ENCODE peak calls at places on chromosomes 16 and 17, in ten cellular contexts. X, D, O, L, H, K, N, Y, V and M are unnamed samples.

GRCh38 chr16:73094371-73094770 is 46.4 kb upstream of the ZFHX3 start:
- DNase-seq in X (no peak), D (no peak), O (no peak), L (no peak), H (no peak), K (no peak), N (no peak), Y (no peak), V (no peak), M (no peak)

GRCh38 chr16:52004343-52004742 is 542.6 kb downstream of the TOX3 start:
- DNase-seq in X (no peak), D (no peak), O (no peak), L (no peak), H (no peak), K (no peak), N (no peak), Y (no peak), V (no peak), M (no peak)

GRCh38 chr17:33442320-33442719 is 149.2 kb upstream of the ASIC2 start:
- DNase-seq in X (no peak), D (no peak), O (no peak), L (no peak), H (no peak), K (no peak), N (no peak), Y (no peak), V (no peak), M (no peak)

GRCh38 chr16:75471723-75472634 is 7.5 kb upstream of the TMEM170A start:
- DNase-seq in X (peak; percentile 12), D (no peak), O (peak; percentile 88), L (peak; percentile 53), H (no peak), K (no peak), N (peak; percentile 10), Y (no peak), V (peak; percentile 64), M (no peak)

GRCh38 chr17:63151981-63152523 is 186.0 kb downstream of the TANC2 start:
- DNase-seq in X (no peak), D (no peak), O (no peak), L (no peak), H (no peak), K (no peak), N (no peak), Y (no peak), V (peak; percentile 32), M (no peak)

GRCh38 chr16:23694707-23695373 is 16.2 kb downstream of the PLK1 start:
- DNase-seq in X (no peak), D (no peak), O (no peak), L (no peak), H (no peak), K (no peak), N (no peak), Y (no peak), V (no peak), M (no peak)

GRCh38 chr16:28187595-28188004 is 24.2 kb downstream of the XPO6 start:
- DNase-seq in X (no peak), D (no peak), O (no peak), L (no peak), H (no peak), K (no peak), N (no peak), Y (no peak), V (no peak), M (no peak)

GRCh38 chr16:56961851-56962281 is at the start of gene CETP:
- DNase-seq in X (no peak), D (no peak), O (no peak), L (no peak), H (no peak), K (no peak), N (no peak), Y (no peak), V (no peak), M (no peak)

GRCh38 chr17:80104321-80104955 is 3.1 kb downstream of the GAA start:
- DNase-seq in X (no peak), D (no peak), O (no peak), L (peak; percentile 52), H (no peak), K (no peak), N (no peak), Y (peak; percentile 74), V (no peak), M (no peak)

GRCh38 chr17:42623732-42624596 is 14.5 kb downstream of the TUBG1 start:
- DNase-seq in X (no peak), D (no peak), O (peak; percentile 86), L (peak; percentile 87), H (no peak), K (no peak), N (no peak), Y (no peak), V (peak; percentile 85), M (no peak)

GRCh38 chr17:79951361-79952264 is 84.1 kb downstream of the TBC1D16 start:
- DNase-seq in X (no peak), D (no peak), O (no peak), L (no peak), H (no peak), K (no peak), N (no peak), Y (peak; percentile 70), V (peak; percentile 79), M (peak; percentile 73)

GRCh38 chr16:81758376-81758775 is 20.7 kb upstream of the PLCG2 start:
- DNase-seq in X (no peak), D (no peak), O (no peak), L (peak; percentile 52), H (no peak), K (no peak), N (no peak), Y (no peak), V (peak; percentile 52), M (no peak)

GRCh38 chr17:74513987-74514631 is 17.2 kb downstream of the CD300LB start:
- DNase-seq in X (peak; percentile 12), D (no peak), O (peak; percentile 55), L (peak; percentile 61), H (no peak), K (peak; percentile 51), N (no peak), Y (no peak), V (peak; percentile 41), M (no peak)

GRCh38 chr16:87221633-87222032 is 95.6 kb downstream of the C16orf95 start:
- DNase-seq in X (no peak), D (no peak), O (no peak), L (no peak), H (no peak), K (no peak), N (no peak), Y (no peak), V (no peak), M (no peak)

GRCh38 chr17:61284174-61284573 is 115.5 kb upstream of the TBX2 start:
- DNase-seq in X (no peak), D (no peak), O (no peak), L (peak; percentile 92), H (no peak), K (no peak), N (no peak), Y (no peak), V (peak; percentile 87), M (no peak)

GRCh38 chr17:37399404-37399803 is 7.2 kb downstream of the ACACA start:
- DNase-seq in X (no peak), D (no peak), O (no peak), L (peak; percentile 31), H (no peak), K (no peak), N (no peak), Y (no peak), V (no peak), M (no peak)

GRCh38 chr17:78973792-78974520 is 5.8 kb downstream of the LGALS3BP start:
- DNase-seq in X (no peak), D (no peak), O (no peak), L (no peak), H (no peak), K (no peak), N (no peak), Y (no peak), V (no peak), M (no peak)

GRCh38 chr16:66919569-66920472 is 1.1 kb upstream of the CDH16 start:
- DNase-seq in X (no peak), D (no peak), O (no peak), L (no peak), H (no peak), K (no peak), N (no peak), Y (no peak), V (no peak), M (no peak)

GRCh38 chr16:8740775-8741355 is 56.6 kb downstream of the TMEM186 start:
- DNase-seq in X (no peak), D (no peak), O (no peak), L (no peak), H (no peak), K (no peak), N (no peak), Y (no peak), V (no peak), M (no peak)

GRCh38 chr17:38777641-38778250 is 21.6 kb downstream of the PIP4K2B start:
- DNase-seq in X (no peak), D (no peak), O (no peak), L (no peak), H (no peak), K (no peak), N (no peak), Y (no peak), V (no peak), M (no peak)

GRCh38 chr17:80859004-80859941 is 132.4 kb upstream of the CHMP6 start:
- DNase-seq in X (no peak), D (no peak), O (no peak), L (peak; percentile 38), H (no peak), K (no peak), N (no peak), Y (no peak), V (peak; percentile 93), M (no peak)

GRCh38 chr17:79871131-79871530 is 31.9 kb upstream of the CBX4 start:
- DNase-seq in X (no peak), D (no peak), O (no peak), L (no peak), H (no peak), K (no peak), N (no peak), Y (no peak), V (no peak), M (no peak)

GRCh38 chr16:54923055-54923473 is 7.6 kb upstream of the IRX5 start:
- DNase-seq in X (no peak), D (no peak), O (no peak), L (no peak), H (no peak), K (no peak), N (no peak), Y (no peak), V (no peak), M (no peak)

GRCh38 chr17:5097101-5097834 is 14.4 kb downstream of the ZNF232 start:
- DNase-seq in X (no peak), D (no peak), O (no peak), L (no peak), H (peak; percentile 16), K (no peak), N (no peak), Y (peak; percentile 33), V (no peak), M (peak; percentile 83)

GRCh38 chr16:11632455-11632921 is 35.8 kb upstream of the SNN start:
- DNase-seq in X (no peak), D (no peak), O (no peak), L (no peak), H (no peak), K (peak; percentile 94), N (no peak), Y (no peak), V (peak; percentile 13), M (no peak)

GRCh38 chr17:5929721-5930120 is 140.5 kb upstream of the WSCD1 start:
- DNase-seq in X (no peak), D (no peak), O (no peak), L (no peak), H (no peak), K (no peak), N (no peak), Y (no peak), V (no peak), M (no peak)

GRCh38 chr17:5378566-5379207 is 40.8 kb downstream of the NUP88 start:
- DNase-seq in X (no peak), D (no peak), O (no peak), L (no peak), H (no peak), K (no peak), N (no peak), Y (no peak), V (no peak), M (no peak)

GRCh38 chr16:75198135-75198600 is 8.8 kb downstream of the CTRB2 start:
- DNase-seq in X (no peak), D (no peak), O (no peak), L (no peak), H (no peak), K (no peak), N (no peak), Y (no peak), V (peak; percentile 42), M (no peak)